ENCODE peak calls at places on chromosome 18, in five cellular contexts. One of them, this sample, is unnamed.

GRCh38 chr18:69257861-69258458 is 142.7 kb upstream of the DOK6 start:
- DNase-seq in neural progenitor cell: no peak
- DNase-seq in CD8-positive, alpha-beta T cell: no peak
- DNase-seq in GM23248: peak; percentile 92
- DNase-seq in HCT116: no peak
- DNase-seq in this sample: no peak

GRCh38 chr18:79727211-79727610 is 47.6 kb downstream of the CTDP1 start:
- DNase-seq in neural progenitor cell: no peak
- DNase-seq in CD8-positive, alpha-beta T cell: no peak
- DNase-seq in GM23248: no peak
- DNase-seq in HCT116: no peak
- DNase-seq in this sample: no peak

GRCh38 chr18:33495278-33495677 is 54.8 kb upstream of the CCDC178 start:
- DNase-seq in neural progenitor cell: peak; percentile 70
- DNase-seq in CD8-positive, alpha-beta T cell: no peak
- DNase-seq in GM23248: peak; percentile 5
- DNase-seq in HCT116: no peak
- DNase-seq in this sample: peak; percentile 6

GRCh38 chr18:6683112-6683876 is 46.2 kb upstream of the ARHGAP28 start:
- DNase-seq in neural progenitor cell: no peak
- DNase-seq in CD8-positive, alpha-beta T cell: no peak
- DNase-seq in GM23248: no peak
- DNase-seq in HCT116: no peak
- DNase-seq in this sample: peak; percentile 91

GRCh38 chr18:63317982-63318881 is 1.3 kb downstream of the BCL2 start:
- DNase-seq in neural progenitor cell: peak; percentile 78
- DNase-seq in CD8-positive, alpha-beta T cell: peak; percentile 65
- DNase-seq in GM23248: peak; percentile 47
- DNase-seq in HCT116: no peak
- DNase-seq in this sample: peak; percentile 45

GRCh38 chr18:74901347-74902169 is 303.9 kb downstream of the ZNF407 start:
- DNase-seq in neural progenitor cell: no peak
- DNase-seq in CD8-positive, alpha-beta T cell: no peak
- DNase-seq in GM23248: no peak
- DNase-seq in HCT116: no peak
- DNase-seq in this sample: no peak

GRCh38 chr18:30992231-30992630 is 50.3 kb downstream of the DSC3 start:
- DNase-seq in neural progenitor cell: no peak
- DNase-seq in CD8-positive, alpha-beta T cell: no peak
- DNase-seq in GM23248: no peak
- DNase-seq in HCT116: no peak
- DNase-seq in this sample: no peak

GRCh38 chr18:79935925-79936324 is 15.5 kb downstream of the SLC66A2 start:
- DNase-seq in neural progenitor cell: no peak
- DNase-seq in CD8-positive, alpha-beta T cell: no peak
- DNase-seq in GM23248: no peak
- DNase-seq in HCT116: no peak
- DNase-seq in this sample: no peak

GRCh38 chr18:6219116-6219717 is 195.5 kb downstream of the L3MBTL4 start:
- DNase-seq in neural progenitor cell: peak; percentile 87
- DNase-seq in CD8-positive, alpha-beta T cell: no peak
- DNase-seq in GM23248: peak; percentile 72
- DNase-seq in HCT116: no peak
- DNase-seq in this sample: peak; percentile 44

GRCh38 chr18:67731853-67732252 is 215.3 kb upstream of the DSEL start:
- DNase-seq in neural progenitor cell: no peak
- DNase-seq in CD8-positive, alpha-beta T cell: no peak
- DNase-seq in GM23248: peak; percentile 68
- DNase-seq in HCT116: no peak
- DNase-seq in this sample: no peak

GRCh38 chr18:13369756-13370510 is 151.4 kb downstream of the LDLRAD4 start:
- DNase-seq in neural progenitor cell: no peak
- DNase-seq in CD8-positive, alpha-beta T cell: no peak
- DNase-seq in GM23248: no peak
- DNase-seq in HCT116: no peak
- DNase-seq in this sample: no peak

DNA sequence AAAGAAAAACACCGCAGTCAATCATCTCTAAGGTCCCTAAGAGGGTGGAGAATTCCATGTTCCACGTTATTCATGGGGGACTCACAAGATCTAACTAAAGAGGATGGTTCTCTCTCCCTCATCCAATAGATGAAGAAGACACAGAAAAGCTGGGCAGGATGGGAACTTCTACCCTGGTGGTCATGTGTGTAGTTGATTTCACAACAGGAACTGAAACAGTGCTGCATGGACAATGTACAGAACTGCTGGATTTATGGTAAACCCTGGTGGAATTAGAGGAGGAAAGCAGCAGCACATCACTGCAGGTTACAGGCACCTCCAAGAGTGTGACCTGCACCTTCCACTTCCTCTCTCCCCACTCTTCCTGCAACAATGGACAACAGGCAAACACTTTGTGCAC is 31.4 kb downstream of the FECH start:
- DNase-seq in neural progenitor cell: no peak
- DNase-seq in CD8-positive, alpha-beta T cell: no peak
- DNase-seq in GM23248: no peak
- DNase-seq in HCT116: no peak
- DNase-seq in this sample: no peak
- H3K36me3 ChIP-seq in neural progenitor cell: no peaks in the 10 kb centered on the region
- H3K36me3 ChIP-seq in CD8-positive, alpha-beta T cell: no peaks in the 10 kb centered on the region
- H3K36me3 ChIP-seq in GM23248: peaks cover 11% of the 10 kb centered on the region
- H3K36me3 ChIP-seq in HCT116: peaks cover 19% of the 10 kb centered on the region
- H3K36me3 ChIP-seq in this sample: no peaks in the 10 kb centered on the region

DNA sequence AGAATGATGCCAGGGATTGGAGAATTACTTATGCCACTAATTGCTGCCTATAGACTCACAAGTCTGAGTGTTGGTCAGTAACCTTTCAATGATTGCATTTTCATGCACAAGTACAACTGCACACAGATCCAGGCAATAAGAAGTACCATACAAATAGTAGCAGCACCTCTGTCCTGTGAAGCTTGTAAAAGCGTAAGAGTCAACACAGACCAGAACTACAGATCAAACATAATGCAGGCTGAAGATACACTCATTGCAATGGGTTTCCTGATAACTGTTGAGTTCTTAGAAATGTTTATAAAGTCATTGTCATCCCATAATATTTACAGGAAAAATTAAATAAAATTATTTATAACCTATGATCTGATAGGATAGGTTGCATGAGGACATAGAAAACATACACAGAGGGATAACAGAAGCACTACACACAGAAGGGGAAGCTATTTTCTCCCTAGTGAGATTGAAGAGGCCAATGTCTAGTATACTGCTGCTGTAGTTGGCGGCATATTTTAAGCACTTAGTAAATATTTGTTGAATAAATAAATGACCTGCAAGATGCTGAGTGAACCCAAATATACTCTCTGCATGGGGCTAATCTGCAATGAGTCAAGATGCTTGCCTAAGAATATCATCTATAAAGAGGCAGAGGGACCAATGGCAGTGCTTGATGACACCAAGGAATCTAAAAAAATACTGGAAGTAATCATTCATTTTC is 5.7 kb upstream of the PIK3C3 start:
- DNase-seq in neural progenitor cell: no peak
- DNase-seq in CD8-positive, alpha-beta T cell: no peak
- DNase-seq in GM23248: no peak
- DNase-seq in HCT116: no peak
- DNase-seq in this sample: no peak
- H3K4me3 ChIP-seq in neural progenitor cell: no peak overlapping the region
- H3K4me3 ChIP-seq in CD8-positive, alpha-beta T cell: no peak overlapping the region
- H3K4me3 ChIP-seq in GM23248: no peak overlapping the region
- H3K4me3 ChIP-seq in HCT116: no peak overlapping the region
- H3K4me3 ChIP-seq in this sample: no peak overlapping the region

DNA sequence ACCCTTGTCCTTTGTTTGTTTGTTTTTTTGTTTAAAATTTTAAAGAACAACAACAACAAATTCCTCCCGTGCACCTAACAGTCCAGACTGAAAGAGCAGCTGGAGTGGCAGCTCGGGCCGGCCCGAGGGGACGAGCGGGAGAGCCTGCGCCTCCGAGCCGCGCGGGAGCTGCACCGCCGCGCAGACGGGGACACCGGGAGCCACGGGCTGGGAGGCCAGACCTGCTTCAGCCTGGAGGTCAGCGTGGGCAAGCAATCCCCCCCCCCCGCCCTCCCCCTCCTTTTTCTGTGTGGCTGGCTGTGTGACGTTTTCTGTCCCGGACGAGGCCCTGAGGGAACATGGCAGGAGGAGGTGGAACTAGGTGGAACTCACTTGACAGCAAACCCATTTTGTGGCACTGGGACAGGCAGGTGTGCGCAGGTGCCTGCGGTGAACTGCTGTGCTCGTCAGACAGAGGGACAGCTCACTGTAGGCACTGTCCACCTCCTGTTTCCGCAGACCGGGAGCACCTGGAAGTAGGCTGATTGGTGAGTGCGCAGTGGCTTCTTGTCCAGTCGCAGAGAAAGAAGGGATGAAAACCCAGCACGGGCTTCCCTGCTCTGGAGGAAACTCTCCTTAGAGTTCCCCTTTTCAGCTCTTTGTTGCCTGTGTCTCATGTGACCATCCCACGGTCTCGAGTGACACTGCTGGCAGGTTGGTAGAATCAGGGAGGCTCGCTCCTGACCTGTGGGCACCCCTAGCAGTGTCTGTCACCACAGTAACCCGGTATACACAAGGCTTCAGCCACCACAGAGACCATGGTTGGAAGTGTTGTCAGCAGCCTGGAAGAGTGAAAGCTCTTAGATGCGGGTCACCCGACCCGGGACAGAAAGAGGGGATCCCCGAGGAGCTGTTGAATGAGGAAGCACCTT is 80.8 kb downstream of the MTCL1 start:
- DNase-seq in neural progenitor cell: no peak
- DNase-seq in CD8-positive, alpha-beta T cell: no peak
- DNase-seq in GM23248: no peak
- DNase-seq in HCT116: no peak
- DNase-seq in this sample: no peak
- H3K36me3 ChIP-seq in neural progenitor cell: no peaks in the 10 kb centered on the region
- H3K36me3 ChIP-seq in CD8-positive, alpha-beta T cell: no peaks in the 10 kb centered on the region
- H3K36me3 ChIP-seq in GM23248: peaks cover 41% of the 10 kb centered on the region
- H3K36me3 ChIP-seq in HCT116: peaks cover 8% of the 10 kb centered on the region
- H3K36me3 ChIP-seq in this sample: no peaks in the 10 kb centered on the region

GRCh38 chr18:48942554-48943261 is 8.1 kb downstream of the SMAD7 start:
- DNase-seq in neural progenitor cell: no peak
- DNase-seq in CD8-positive, alpha-beta T cell: no peak
- DNase-seq in GM23248: peak; percentile 97
- DNase-seq in HCT116: peak; percentile 91
- DNase-seq in this sample: peak; percentile 87
- H3K4me3 ChIP-seq in neural progenitor cell: no peak overlapping the region
- H3K4me3 ChIP-seq in CD8-positive, alpha-beta T cell: no peak overlapping the region
- H3K4me3 ChIP-seq in GM23248: peak overlapping the region; percentile 53
- H3K4me3 ChIP-seq in HCT116: peak overlapping the region; percentile 27
- H3K4me3 ChIP-seq in this sample: no peak overlapping the region

DNA sequence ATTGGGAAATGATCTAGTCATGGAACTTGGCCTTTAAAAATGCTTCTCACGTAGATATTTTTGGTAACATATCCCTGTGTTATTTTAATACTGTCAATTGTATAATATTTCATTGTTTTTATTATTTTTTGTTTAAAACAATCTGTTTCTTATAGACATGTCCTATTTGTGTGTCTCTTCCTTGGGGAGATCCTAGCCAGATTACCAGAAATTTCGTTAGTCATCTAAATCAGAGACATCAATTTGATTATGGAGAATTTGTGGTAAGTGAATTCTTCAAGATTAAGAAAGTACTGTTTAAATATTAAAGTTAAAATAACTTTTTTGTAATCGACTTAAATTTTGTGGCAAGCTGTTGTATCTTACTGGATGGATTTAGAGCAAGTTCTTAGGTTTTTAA is 34.9 kb downstream of the RNF138 start:
- DNase-seq in neural progenitor cell: no peak
- DNase-seq in CD8-positive, alpha-beta T cell: no peak
- DNase-seq in GM23248: no peak
- DNase-seq in HCT116: no peak
- DNase-seq in this sample: no peak
- H3K36me3 ChIP-seq in neural progenitor cell: peaks cover 48% of the 10 kb centered on the region
- H3K36me3 ChIP-seq in CD8-positive, alpha-beta T cell: peaks cover 26% of the 10 kb centered on the region
- H3K36me3 ChIP-seq in GM23248: peaks cover 42% of the 10 kb centered on the region
- H3K36me3 ChIP-seq in HCT116: peaks cover 17% of the 10 kb centered on the region
- H3K36me3 ChIP-seq in this sample: no peaks in the 10 kb centered on the region

This sample was measured in Caco-2.